ENCODE peak calls at places on chromosomes 4 and X, in nine cellular contexts. J, A, R, G, N, C, X, D and K are unnamed samples.

GRCh38 chrX:69307736-69308135 is 142.5 kb upstream of the PJA1 start:
- DNase-seq in J (no peak), A (no peak), R (no peak), G (no peak), N (no peak), C (no peak), X (no peak), D (no peak), K (peak)

GRCh38 chr4:185773419-185773818 is 38.6 kb downstream of the SORBS2 start:
- DNase-seq in J (no peak), A (peak), R (no peak), G (no peak), N (no peak), C (no peak), X (no peak), D (no peak), K (no peak)

GRCh38 chr4:150769235-150769634 is 187.3 kb downstream of the MAB21L2 start:
- DNase-seq in J (no peak), A (no peak), R (peak), G (no peak), N (no peak), C (peak), X (no peak), D (no peak), K (no peak)

GRCh38 chr4:30370105-30370504 is 350.1 kb upstream of the PCDH7 start:
- DNase-seq in J (no peak), A (peak), R (no peak), G (no peak), N (no peak), C (no peak), X (no peak), D (no peak), K (no peak)

GRCh38 chrX:139692908-139693307 is 15.1 kb downstream of the MCF2 start:
- DNase-seq in J (no peak), A (no peak), R (no peak), G (no peak), N (no peak), C (no peak), X (no peak), D (no peak), K (no peak)

GRCh38 chr4:8543623-8544022 is 36.6 kb upstream of the GPR78 start:
- DNase-seq in J (no peak), A (no peak), R (no peak), G (no peak), N (no peak), C (no peak), X (no peak), D (no peak), K (no peak)

GRCh38 chr4:80461412-80461811 is 125.9 kb downstream of the CFAP299 start:
- DNase-seq in J (no peak), A (peak), R (no peak), G (no peak), N (no peak), C (no peak), X (no peak), D (no peak), K (no peak)

GRCh38 chr4:121776610-121777401 is 11.8 kb upstream of the SMIM43 start:
- DNase-seq in J (no peak), A (no peak), R (no peak), G (no peak), N (no peak), C (no peak), X (no peak), D (no peak), K (no peak)

GRCh38 chrX:12767856-12768255 is 23.4 kb upstream of the PRPS2 start:
- DNase-seq in J (no peak), A (no peak), R (no peak), G (no peak), N (no peak), C (no peak), X (no peak), D (no peak), K (no peak)

GRCh38 chrX:101136235-101136634 is 38.2 kb downstream of the CENPI start:
- DNase-seq in J (no peak), A (no peak), R (peak), G (no peak), N (no peak), C (no peak), X (no peak), D (no peak), K (no peak)

GRCh38 chrX:16633754-16634153 is 16.2 kb upstream of the S100G start:
- DNase-seq in J (no peak), A (no peak), R (peak), G (no peak), N (no peak), C (no peak), X (no peak), D (no peak), K (no peak)

GRCh38 chr4:177301127-177301639 is 8.5 kb upstream of the NEIL3 start:
- DNase-seq in J (no peak), A (no peak), R (no peak), G (no peak), N (no peak), C (no peak), X (no peak), D (no peak), K (no peak)

GRCh38 chrX:9857575-9857974 is 71.3 kb downstream of the SHROOM2 start:
- DNase-seq in J (no peak), A (no peak), R (no peak), G (no peak), N (no peak), C (no peak), X (no peak), D (no peak), K (no peak)

GRCh38 chrX:20729421-20729820 is 462.7 kb upstream of the RPS6KA3 start:
- DNase-seq in J (no peak), A (no peak), R (peak), G (no peak), N (no peak), C (no peak), X (no peak), D (no peak), K (no peak)

GRCh38 chr4:6520978-6521377 is 48.6 kb upstream of the PPP2R2C start:
- DNase-seq in J (no peak), A (no peak), R (no peak), G (no peak), N (no peak), C (no peak), X (no peak), D (no peak), K (no peak)

GRCh38 chrX:47743504-47743903 is 84.5 kb upstream of the UXT start:
- DNase-seq in J (no peak), A (no peak), R (peak), G (no peak), N (no peak), C (no peak), X (no peak), D (no peak), K (no peak)

GRCh38 chr4:8404791-8405515 is 35.6 kb downstream of the ACOX3 start:
- DNase-seq in J (no peak), A (no peak), R (no peak), G (peak), N (no peak), C (no peak), X (no peak), D (no peak), K (no peak)

GRCh38 chrX:153897899-153898298 is 6.6 kb upstream of the AVPR2 start:
- DNase-seq in J (no peak), A (no peak), R (no peak), G (no peak), N (no peak), C (no peak), X (no peak), D (no peak), K (no peak)

GRCh38 chr4:8439168-8439567 is 1.4 kb downstream of the ACOX3 start:
- DNase-seq in J (no peak), A (no peak), R (no peak), G (peak), N (no peak), C (no peak), X (no peak), D (no peak), K (no peak)

GRCh38 chr4:137651128-137651527 is 118.8 kb upstream of the PCDH18 start:
- DNase-seq in J (no peak), A (no peak), R (peak), G (no peak), N (no peak), C (no peak), X (no peak), D (no peak), K (no peak)

GRCh38 chr4:7964890-7965662 is 25.4 kb upstream of the AFAP1 start:
- DNase-seq in J (no peak), A (peak), R (peak), G (no peak), N (no peak), C (peak), X (no peak), D (no peak), K (no peak)

GRCh38 chrX:26653050-26653449 is 437.1 kb downstream of the MAGEB5 start:
- DNase-seq in J (no peak), A (no peak), R (no peak), G (no peak), N (no peak), C (no peak), X (no peak), D (no peak), K (no peak)

GRCh38 chrX:68918202-68918601 is 89.4 kb downstream of the EFNB1 start:
- DNase-seq in J (no peak), A (no peak), R (no peak), G (no peak), N (no peak), C (no peak), X (no peak), D (no peak), K (no peak)

GRCh38 chrX:148067285-148067684 is 86.1 kb downstream of the FMR1NB start:
- DNase-seq in J (no peak), A (no peak), R (no peak), G (no peak), N (no peak), C (no peak), X (no peak), D (no peak), K (no peak)

GRCh38 chr4:24640433-24640832 is 56.1 kb upstream of the DHX15 start:
- DNase-seq in J (no peak), A (no peak), R (no peak), G (no peak), N (no peak), C (no peak), X (no peak), D (no peak), K (no peak)

GRCh38 chr4:156999175-156999517 is 27.5 kb upstream of the PDGFC start:
- DNase-seq in J (no peak), A (peak), R (peak), G (peak), N (no peak), C (peak), X (no peak), D (no peak), K (no peak)

GRCh38 chr4:114383055-114383454 is 215.6 kb upstream of the UGT8 start:
- DNase-seq in J (no peak), A (no peak), R (peak), G (no peak), N (no peak), C (no peak), X (no peak), D (no peak), K (no peak)

GRCh38 chr4:143282170-143282760 is 54.4 kb upstream of the GAB1 start:
- DNase-seq in J (no peak), A (no peak), R (no peak), G (no peak), N (no peak), C (no peak), X (no peak), D (no peak), K (no peak)

GRCh38 chrX:51420610-51421009 is 75.8 kb downstream of the NUDT11 start:
- DNase-seq in J (no peak), A (peak), R (peak), G (peak), N (peak), C (peak), X (peak), D (no peak), K (no peak)

GRCh38 chr4:32824321-32824720 is 2104.2 kb downstream of the PCDH7 start:
- DNase-seq in J (no peak), A (no peak), R (peak), G (no peak), N (no peak), C (no peak), X (no peak), D (no peak), K (no peak)

GRCh38 chrX:134880866-134881265 is 109.9 kb upstream of the SMIM10 start:
- DNase-seq in J (no peak), A (no peak), R (peak), G (peak), N (no peak), C (no peak), X (no peak), D (no peak), K (no peak)

GRCh38 chr4:11424000-11424399 is 4.7 kb downstream of the HS3ST1 start:
- DNase-seq in J (no peak), A (peak), R (no peak), G (peak), N (peak), C (peak), X (peak), D (no peak), K (no peak)

GRCh38 chrX:29746326-29746725 is 469.0 kb upstream of the MAGEB2 start:
- DNase-seq in J (no peak), A (no peak), R (peak), G (no peak), N (no peak), C (no peak), X (no peak), D (no peak), K (no peak)

DNA sequence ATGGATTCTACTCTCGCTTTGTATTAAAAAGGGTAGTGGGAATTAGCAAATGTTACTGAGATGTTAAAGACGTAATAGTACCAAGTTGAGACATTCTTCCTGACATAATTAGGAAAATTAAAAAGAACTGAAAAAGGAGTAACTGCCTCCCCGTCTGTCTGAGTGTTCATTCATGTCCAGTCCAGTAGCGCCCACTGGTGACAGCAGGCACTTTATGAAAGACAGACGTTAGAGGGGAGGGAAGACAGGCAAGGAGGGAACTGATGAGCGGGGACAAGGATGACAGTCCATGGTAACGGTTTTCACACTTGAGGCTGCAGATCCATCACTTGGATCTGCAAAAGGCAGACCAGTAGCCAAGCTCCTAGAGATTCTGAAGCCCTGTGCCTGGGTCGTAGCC is 326.7 kb downstream of the STK32B start:
- DNase-seq in J (no peak), A (peak), R (no peak), G (no peak), N (no peak), C (no peak), X (peak), D (no peak), K (no peak)
- TF ChIP-seq CTCF in J (no peak), A (peak), R (peak), G (no peak), N (no peak), C (no peak), X (peak), D (peak), K (no peak)

GRCh38 chr4:1194028-1194900 is 21.9 kb upstream of the SPON2 start:
- DNase-seq in J (peak), A (peak), R (no peak), G (peak), N (peak), C (no peak), X (no peak), D (peak), K (peak)
- TF ChIP-seq CTCF in J (no peak), A (no peak), R (no peak), G (no peak), N (no peak), C (no peak), X (no peak), D (no peak), K (no peak)

DNA sequence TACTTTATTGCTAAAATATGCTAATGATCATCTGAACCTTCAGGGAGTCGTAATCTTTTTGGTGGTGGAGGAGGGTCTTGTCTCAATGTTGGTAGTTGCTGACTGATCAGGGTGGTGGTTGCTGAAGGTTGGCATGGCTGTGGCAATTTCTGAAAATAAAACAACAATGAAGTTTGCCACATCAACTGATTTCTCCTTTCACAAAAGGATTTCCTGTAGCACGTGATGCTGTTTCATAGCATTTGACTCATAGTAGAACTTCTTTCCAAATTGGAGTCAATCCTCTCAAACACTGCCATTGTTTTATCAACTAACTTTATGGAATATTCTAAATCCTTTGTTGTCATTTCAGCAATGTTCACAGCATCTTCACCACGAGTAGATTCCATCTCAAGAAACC is 19.3 kb downstream of the DDIT4L start:
- DNase-seq in J (no peak), A (no peak), R (no peak), G (no peak), N (no peak), C (no peak), X (no peak), D (no peak), K (no peak)
- TF ChIP-seq CTCF in J (no peak), A (no peak), R (no peak), G (no peak), N (no peak), C (no peak), X (no peak), D (no peak), K (no peak)

GRCh38 chr4:72983706-72984105 is 85.8 kb downstream of the COX18 start:
- DNase-seq in J (no peak), A (peak), R (no peak), G (no peak), N (no peak), C (no peak), X (no peak), D (no peak), K (no peak)

GRCh38 chr4:72991889-72992288 is 77.6 kb downstream of the COX18 start:
- DNase-seq in J (no peak), A (no peak), R (peak), G (no peak), N (no peak), C (no peak), X (no peak), D (no peak), K (no peak)

GRCh38 chr4:72984351-72984750 is 85.2 kb downstream of the COX18 start:
- DNase-seq in J (no peak), A (no peak), R (no peak), G (no peak), N (no peak), C (no peak), X (no peak), D (no peak), K (no peak)

GRCh38 chr4:72993876-72994275 is 75.6 kb downstream of the COX18 start:
- DNase-seq in J (no peak), A (peak), R (no peak), G (no peak), N (no peak), C (no peak), X (no peak), D (no peak), K (no peak)

GRCh38 chr4:72987741-72988729 is 81.5 kb downstream of the COX18 start:
- DNase-seq in J (no peak), A (no peak), R (peak), G (no peak), N (no peak), C (no peak), X (no peak), D (no peak), K (no peak)
- TF ChIP-seq CTCF in J (no peak), A (no peak), R (no peak), G (no peak), N (no peak), C (no peak), X (no peak), D (no peak), K (no peak)

GRCh38 chr4:184099541-184099966 is 118.1 kb downstream of the ENPP6 start:
- DNase-seq in J (no peak), A (no peak), R (no peak), G (no peak), N (no peak), C (no peak), X (no peak), D (no peak), K (no peak)

GRCh38 chr4:184097815-184098214 is 119.9 kb downstream of the ENPP6 start:
- DNase-seq in J (no peak), A (no peak), R (no peak), G (no peak), N (no peak), C (no peak), X (no peak), D (no peak), K (no peak)

GRCh38 chr4:184099033-184099432 is 118.6 kb downstream of the ENPP6 start:
- DNase-seq in J (no peak), A (no peak), R (no peak), G (no peak), N (no peak), C (no peak), X (no peak), D (no peak), K (no peak)

GRCh38 chr4:184096561-184097239 is 121.0 kb downstream of the ENPP6 start:
- DNase-seq in J (no peak), A (no peak), R (peak), G (peak), N (no peak), C (no peak), X (no peak), D (no peak), K (no peak)

DNA sequence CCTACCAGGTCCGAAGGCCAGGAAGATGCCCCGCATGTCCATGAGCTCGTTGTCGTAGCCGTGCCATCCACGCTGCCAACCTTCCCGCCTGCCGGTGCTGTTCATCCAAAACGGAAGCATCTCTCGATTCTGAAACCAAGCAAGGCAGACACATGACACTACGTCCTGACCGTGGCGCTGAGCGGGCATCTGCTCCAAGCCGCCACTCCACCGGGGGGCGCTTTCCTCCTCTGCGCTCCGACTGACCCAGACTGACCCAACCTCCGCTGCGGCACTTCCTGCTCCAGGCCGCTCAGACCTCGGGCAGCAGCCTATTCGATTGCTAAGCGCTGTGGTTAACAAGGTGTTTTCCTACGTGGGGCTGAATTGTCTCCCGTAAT is 120.4 kb downstream of the ENPP6 start:
- DNase-seq in J (peak), A (peak), R (no peak), G (peak), N (peak), C (no peak), X (no peak), D (no peak), K (no peak)
- TF ChIP-seq CTCF in J (no peak), A (peak), R (no peak), G (peak), N (peak), C (no peak), X (no peak), D (no peak), K (no peak)

GRCh38 chrX:37926700-37927099 is 79.3 kb upstream of the DYNLT3 start:
- DNase-seq in J (no peak), A (peak), R (peak), G (no peak), N (no peak), C (no peak), X (no peak), D (no peak), K (no peak)
- TF ChIP-seq CTCF in J (peak), A (peak), R (peak), G (peak), N (peak), C (no peak), X (peak), D (peak), K (peak)

DNA sequence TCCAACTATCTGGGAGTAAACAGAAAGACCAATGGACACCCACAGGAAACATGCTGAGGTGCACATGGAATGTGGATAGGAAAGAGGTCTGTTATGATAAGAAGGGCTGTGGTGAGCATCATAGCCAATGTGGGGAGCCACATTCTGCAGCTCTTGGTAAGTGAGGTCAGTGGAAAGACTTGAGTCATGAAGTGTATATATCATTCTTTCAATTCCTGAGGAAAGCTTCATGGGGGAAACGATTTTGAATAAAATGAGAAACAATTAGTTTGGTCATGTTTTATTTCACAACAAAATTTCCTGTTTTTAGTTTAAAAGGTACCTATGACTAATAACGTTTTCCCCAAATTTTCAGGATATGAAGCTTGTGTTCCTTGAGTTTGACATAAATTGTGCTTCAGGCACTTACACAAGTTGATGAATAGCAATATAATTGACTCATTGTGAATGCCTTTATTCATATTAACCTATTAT is 41.4 kb upstream of the RASSF6 start:
- DNase-seq in J (no peak), A (no peak), R (peak), G (no peak), N (no peak), C (no peak), X (no peak), D (no peak), K (no peak)
- TF ChIP-seq CTCF in J (no peak), A (no peak), R (peak), G (no peak), N (no peak), C (no peak), X (no peak), D (no peak), K (no peak)

GRCh38 chr4:123398803-123399637 is 2.4 kb downstream of the SPRY1 start:
- DNase-seq in J (no peak), A (peak), R (peak), G (peak), N (peak), C (peak), X (peak), D (peak), K (peak)
- TF ChIP-seq CTCF in J (no peak), A (peak), R (no peak), G (no peak), N (no peak), C (no peak), X (no peak), D (peak), K (no peak)